ENCODE peak calls at places on chromosomes 5 and 9, in six cellular contexts. O is mammary epithelial cell, Y is sigmoid colon, M is A549, E is neural progenitor cell, Z is SJSA1. N is an unnamed sample.

GRCh38 chr9:84722388-84722989 is 53.0 kb downstream of the NTRK2 start:
- DNase-seq in O (no peak), Z (no peak), E (no peak), Y (no peak), M (no peak), N (no peak)

GRCh38 chr5:83450840-83451239 is 20.7 kb upstream of the VCAN start:
- DNase-seq in Y (no peak), O (peak), Z (no peak), E (no peak), M (peak), N (no peak)

GRCh38 chr9:76316069-76316468 is 78.2 kb downstream of the RFK start:
- DNase-seq in Y (no peak), M (no peak), O (peak), Z (no peak), E (no peak), N (no peak)

GRCh38 chr5:154444559-154445421 is 1.0 kb upstream of the SAP30L start:
- DNase-seq in Z (peak), M (peak), Y (no peak), E (peak), O (peak), N (peak)

GRCh38 chr5:156824800-156825199 is 25.3 kb upstream of the PPP1R2B start:
- DNase-seq in Z (no peak), O (no peak), E (peak), Y (no peak), M (peak), N (no peak)

GRCh38 chr9:89481161-89481915 is 16.6 kb downstream of the SEMA4D start:
- DNase-seq in Z (no peak), Y (peak), E (no peak), O (no peak), M (no peak), N (peak)

GRCh38 chr5:57779383-57780223 is 297.0 kb upstream of the ACTBL2 start:
- DNase-seq in E (peak), O (peak), M (peak), Z (peak), Y (no peak), N (peak)

GRCh38 chr5:98570661-98571181 is 202.7 kb upstream of the RGMB start:
- DNase-seq in Z (no peak), M (no peak), E (peak), O (peak), Y (no peak), N (no peak)

GRCh38 chr5:120604898-120605297 is 140.8 kb downstream of the PRR16 start:
- DNase-seq in Z (peak), O (peak), M (peak), Y (no peak), E (no peak), N (no peak)

GRCh38 chr9:124125590-124126047 is 114.1 kb downstream of the LHX2 start:
- DNase-seq in E (peak), M (no peak), Z (no peak), Y (no peak), O (no peak), N (no peak)

GRCh38 chr9:72480931-72481330 is 40.5 kb upstream of the TMC1 start:
- DNase-seq in Y (no peak), O (no peak), M (peak), Z (no peak), E (no peak), N (no peak)

GRCh38 chr9:84293001-84293798 is 47.4 kb downstream of the SLC28A3 start:
- DNase-seq in O (no peak), M (no peak), E (no peak), Y (no peak), Z (no peak), N (no peak)

GRCh38 chr5:72160299-72160698 is 53.0 kb downstream of the MAP1B start:
- DNase-seq in M (no peak), O (peak), E (no peak), Z (no peak), Y (no peak), N (no peak)

GRCh38 chr5:170597876-170598275 is 94.1 kb downstream of the KCNIP1 start:
- DNase-seq in Y (peak), M (no peak), Z (no peak), E (no peak), O (peak), N (no peak)

GRCh38 chr9:19918630-19919029 is 129.8 kb upstream of the SLC24A2 start:
- DNase-seq in M (no peak), Z (no peak), O (no peak), Y (no peak), E (no peak), N (no peak)

GRCh38 chr5:177494356-177495195 is 2.8 kb downstream of the PDLIM7 start:
- DNase-seq in O (peak), Z (peak), M (peak), Y (peak), E (peak), N (no peak)

GRCh38 chr5:134577796-134578577 is 52.5 kb downstream of the JADE2 start:
- DNase-seq in O (peak), M (peak), Z (peak), Y (peak), E (peak), N (peak)

GRCh38 chr5:76402251-76402879 is 720 bp upstream of the IQGAP2 start:
- DNase-seq in Y (no peak), E (peak), Z (no peak), O (no peak), M (peak), N (peak)

GRCh38 chr9:116238225-116238624 is 84.6 kb downstream of the PAPPA start:
- DNase-seq in O (peak), M (peak), Z (no peak), Y (no peak), E (no peak), N (no peak)
- H3K27ac ChIP-seq in O (no peak), M (peak), Z (no peak), Y (no peak), E (no peak), N (no peak)

GRCh38 chr5:93592866-93593265 is 9.8 kb downstream of the NR2F1 start:
- DNase-seq in Y (no peak), Z (no peak), E (no peak), O (no peak), M (no peak), N (no peak)
- H3K27ac ChIP-seq in Y (no peak), Z (no peak), E (no peak), O (no peak), M (no peak), N (no peak)

GRCh38 chr9:93127395-93127911 is 6.6 kb downstream of the NINJ1 start:
- DNase-seq in Y (peak), Z (no peak), O (no peak), M (no peak), E (no peak), N (peak)

GRCh38 chr9:93128011-93128714 is 5.9 kb downstream of the NINJ1 start:
- DNase-seq in O (no peak), E (no peak), Z (no peak), Y (peak), M (no peak), N (no peak)

GRCh38 chr9:93126151-93126781 is 7.8 kb downstream of the NINJ1 start:
- DNase-seq in Y (peak), E (no peak), O (no peak), Z (no peak), M (no peak), N (peak)

GRCh38 chr9:93125331-93125894 is 8.6 kb downstream of the NINJ1 start:
- DNase-seq in O (no peak), Z (no peak), Y (peak), E (no peak), M (no peak), N (no peak)

DNA sequence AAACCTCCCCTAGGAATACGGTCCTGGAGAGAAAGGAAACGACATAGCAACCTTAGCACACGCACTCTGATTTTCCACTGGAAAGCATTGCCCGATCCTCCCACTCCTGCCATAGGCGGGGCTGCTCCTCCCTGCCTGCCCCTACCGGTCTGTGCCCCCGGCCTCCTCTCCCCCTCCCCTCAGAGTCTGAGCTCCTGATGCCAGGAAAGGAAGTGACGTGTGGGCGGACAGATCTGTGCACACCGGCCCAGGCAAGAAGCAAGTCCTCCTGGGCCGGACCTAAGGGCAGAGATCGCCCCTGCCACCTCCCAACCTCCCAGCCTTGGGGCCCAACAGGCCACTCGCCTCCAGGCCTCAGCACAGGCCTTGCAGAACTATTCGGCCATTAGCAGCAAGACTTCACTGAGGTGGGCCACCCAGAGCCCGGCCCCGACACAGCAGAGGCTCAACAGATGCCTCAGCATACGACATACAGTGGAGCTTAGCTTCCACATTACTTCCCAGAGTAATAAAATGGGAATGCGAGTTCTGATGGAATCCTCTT is 7.2 kb downstream of the NINJ1 start:
- DNase-seq in Y (peak), E (peak), O (no peak), Z (no peak), M (no peak), N (no peak)
- H3K27ac ChIP-seq in Y (peak), E (no peak), O (no peak), Z (no peak), M (peak), N (peak)

DNA sequence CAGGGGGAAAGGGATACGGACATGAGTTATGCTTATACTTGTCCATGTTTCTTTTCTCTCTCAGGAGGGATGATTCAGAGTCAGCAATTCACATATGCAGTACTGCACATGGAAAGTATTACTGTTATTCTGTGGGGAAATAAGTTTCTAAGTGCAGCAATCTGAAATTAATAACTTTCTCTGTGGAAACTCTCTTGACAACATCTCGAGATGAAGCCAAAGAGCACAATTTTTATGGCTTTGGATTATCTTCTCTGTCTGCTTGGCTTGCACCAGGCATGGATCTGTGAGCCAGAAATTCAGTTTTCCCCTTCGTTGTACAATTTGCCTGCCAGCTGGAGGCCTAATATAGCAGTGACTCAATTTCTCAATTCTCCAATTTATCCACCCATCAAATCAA is 2.5 kb upstream of the NDFIP1 start:
- DNase-seq in M (no peak), O (no peak), Y (peak), E (no peak), Z (no peak), N (no peak)
- H3K27ac ChIP-seq in M (no peak), O (no peak), Y (peak), E (no peak), Z (no peak), N (no peak)

GRCh38 chr9:121890746-121891145 is 202.4 kb downstream of the TTLL11 start:
- DNase-seq in Z (no peak), Y (no peak), E (no peak), O (no peak), M (no peak), N (no peak)

GRCh38 chr9:121889990-121890563 is 203.0 kb downstream of the TTLL11 start:
- DNase-seq in E (no peak), Y (no peak), Z (no peak), M (no peak), O (no peak), N (no peak)

GRCh38 chr9:121886759-121887485 is 206.2 kb downstream of the TTLL11 start:
- DNase-seq in Y (no peak), Z (no peak), O (no peak), M (no peak), E (no peak), N (no peak)

GRCh38 chr9:121887553-121888437 is 205.3 kb downstream of the TTLL11 start:
- DNase-seq in O (no peak), Y (no peak), Z (no peak), M (no peak), E (no peak), N (no peak)

DNA sequence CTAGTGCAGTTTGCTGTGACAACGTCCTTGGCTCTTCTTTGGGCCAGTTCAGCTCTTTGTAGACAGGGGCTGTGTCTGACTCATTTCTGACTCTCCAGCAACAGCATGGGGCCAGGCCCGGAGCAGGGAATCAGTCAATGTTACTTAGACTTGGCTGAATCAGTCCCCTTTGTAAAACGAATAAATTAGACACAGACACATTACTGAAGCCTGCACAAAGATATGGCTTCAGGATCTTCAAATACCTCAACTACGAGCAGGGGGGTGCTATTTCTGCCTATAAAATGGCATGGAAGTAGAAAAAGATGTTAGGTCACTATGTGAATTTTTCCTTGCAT is 204.7 kb downstream of the TTLL11 start:
- DNase-seq in E (no peak), M (peak), Y (no peak), O (no peak), Z (peak), N (no peak)
- H3K27ac ChIP-seq in E (no peak), M (peak), Y (no peak), O (no peak), Z (no peak), N (no peak)

GRCh38 chr5:133252133-133252480 is 200.3 kb downstream of the HSPA4 start:
- DNase-seq in Z (no peak), E (peak), M (no peak), Y (no peak), O (no peak), N (no peak)

GRCh38 chr5:133253076-133253475 is 201.3 kb downstream of the HSPA4 start:
- DNase-seq in O (no peak), M (no peak), E (no peak), Z (no peak), Y (no peak), N (no peak)

GRCh38 chr5:133249593-133249992 is 197.8 kb downstream of the HSPA4 start:
- DNase-seq in E (no peak), Z (no peak), M (peak), Y (no peak), O (no peak), N (no peak)

GRCh38 chr5:133250527-133250926 is 198.7 kb downstream of the HSPA4 start:
- DNase-seq in M (no peak), Y (no peak), E (no peak), Z (no peak), O (no peak), N (no peak)

DNA sequence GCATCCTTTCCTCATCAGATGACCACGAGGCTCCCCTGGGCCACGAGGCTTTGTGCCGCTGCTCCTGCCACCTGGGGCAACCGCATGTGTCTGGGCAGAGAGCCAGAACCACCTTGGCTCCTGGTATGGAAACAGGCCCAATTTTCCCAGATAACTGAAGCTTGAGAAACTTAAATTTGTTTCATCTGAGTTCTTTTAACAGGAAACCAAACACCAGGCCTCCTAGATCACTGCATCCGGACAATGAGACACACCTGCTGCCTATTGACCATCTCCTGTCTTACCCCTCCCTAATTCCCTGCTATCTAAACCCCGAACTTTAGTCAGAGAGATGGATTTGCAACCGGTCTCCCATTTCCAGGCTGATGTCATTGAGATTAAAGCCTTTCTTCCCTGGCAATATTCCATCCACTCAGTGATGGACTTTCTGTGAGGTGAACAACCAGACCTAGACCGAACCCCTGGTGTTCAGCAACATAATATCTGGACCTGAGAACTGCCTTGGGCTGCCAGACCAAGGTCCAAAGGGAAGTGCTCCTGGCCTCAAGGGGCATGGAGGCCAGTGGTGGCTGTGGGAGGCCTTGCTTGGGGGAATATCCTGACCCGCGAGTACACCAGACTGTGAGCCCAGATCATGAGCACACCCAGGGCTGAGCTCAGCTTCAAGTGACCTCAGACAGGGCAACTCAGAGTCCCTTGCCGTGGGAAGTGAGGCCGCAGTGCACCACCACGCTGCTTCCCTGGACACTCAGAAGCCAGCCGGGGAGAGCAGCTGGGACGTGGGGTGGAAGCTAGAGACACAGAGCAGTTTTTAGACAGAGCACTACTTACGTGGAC is 199.7 kb downstream of the HSPA4 start:
- DNase-seq in E (no peak), O (peak), Z (no peak), M (no peak), Y (no peak), N (no peak)
- H3K27ac ChIP-seq in E (no peak), O (no peak), Z (no peak), M (peak), Y (no peak), N (no peak)

GRCh38 chr5:137500616-137501225 is 1.6 kb upstream of the SPOCK1 start:
- DNase-seq in M (no peak), Z (no peak), E (no peak), Y (no peak), O (no peak), N (no peak)

GRCh38 chr5:137498736-137499505 is at the start of gene SPOCK1:
- DNase-seq in E (peak), O (peak), M (peak), Z (peak), Y (peak), N (peak)

GRCh38 chr5:137496919-137497318 is 2.2 kb downstream of the SPOCK1 start:
- DNase-seq in M (no peak), Y (no peak), E (no peak), O (no peak), Z (no peak), N (no peak)

GRCh38 chr5:137497396-137498290 is 1.5 kb downstream of the SPOCK1 start:
- DNase-seq in M (peak), Y (no peak), O (no peak), Z (no peak), E (no peak), N (no peak)

GRCh38 chr5:137498301-137498735 is 808 bp downstream of the SPOCK1 start:
- DNase-seq in M (peak), E (peak), O (no peak), Z (no peak), Y (no peak), N (no peak)
- H3K27ac ChIP-seq in M (peak), E (no peak), O (no peak), Z (no peak), Y (peak), N (no peak)